ENCODE peak calls at places on chromosomes 13 and 19, in seven cellular contexts. One of them, this sample, is unnamed.

GRCh38 chr19:10007366-10007765 is 2.9 kb downstream of the COL5A3 start:
- DNase-seq in EH: no peak
- DNase-seq in mucosa of descending colon: no peak
- DNase-seq in NCI-H2081 treated with DMSO at 0.1 percent for 48 hours: no peak
- DNase-seq in COR-L47: no peak
- DNase-seq in iPS-NIHi11: no peak
- DNase-seq in H54: no peak
- DNase-seq in this sample: no peak

GRCh38 chr19:48654299-48655059 is 8.5 kb upstream of the CA11 start:
- DNase-seq in COR-L47: peak; percentile 64
- DNase-seq in EH: no peak
- DNase-seq in H54: no peak
- DNase-seq in NCI-H2081 treated with DMSO at 0.1 percent for 48 hours: no peak
- DNase-seq in mucosa of descending colon: no peak
- DNase-seq in iPS-NIHi11: no peak
- DNase-seq in this sample: no peak

GRCh38 chr13:59477011-59477410 is 686.7 kb downstream of the DIAPH3 start:
- DNase-seq in COR-L47: no peak
- DNase-seq in EH: no peak
- DNase-seq in NCI-H2081 treated with DMSO at 0.1 percent for 48 hours: no peak
- DNase-seq in iPS-NIHi11: peak; percentile 43
- DNase-seq in mucosa of descending colon: no peak
- DNase-seq in H54: no peak
- DNase-seq in this sample: no peak

GRCh38 chr13:113855931-113856715 is 7.8 kb downstream of the GAS6 start:
- DNase-seq in NCI-H2081 treated with DMSO at 0.1 percent for 48 hours: no peak
- DNase-seq in iPS-NIHi11: no peak
- DNase-seq in EH: no peak
- DNase-seq in mucosa of descending colon: no peak
- DNase-seq in COR-L47: no peak
- DNase-seq in H54: no peak
- DNase-seq in this sample: peak; percentile 56

GRCh38 chr19:52492991-52493470 is 34.4 kb upstream of the ZNF808 start:
- DNase-seq in COR-L47: no peak
- DNase-seq in NCI-H2081 treated with DMSO at 0.1 percent for 48 hours: no peak
- DNase-seq in iPS-NIHi11: peak; percentile 67
- DNase-seq in EH: no peak
- DNase-seq in H54: no peak
- DNase-seq in mucosa of descending colon: no peak
- DNase-seq in this sample: no peak

GRCh38 chr19:47471733-47472457 is at the start of gene SLC8A2:
- DNase-seq in EH: peak; percentile 79
- DNase-seq in mucosa of descending colon: peak; percentile 65
- DNase-seq in NCI-H2081 treated with DMSO at 0.1 percent for 48 hours: no peak
- DNase-seq in iPS-NIHi11: peak; percentile 98
- DNase-seq in COR-L47: peak; percentile 78
- DNase-seq in H54: peak; percentile 65
- DNase-seq in this sample: peak; percentile 92

GRCh38 chr19:51702754-51703654 is 9.9 kb downstream of the SPACA6 start:
- DNase-seq in H54: no peak
- DNase-seq in iPS-NIHi11: peak; percentile 61
- DNase-seq in COR-L47: no peak
- DNase-seq in NCI-H2081 treated with DMSO at 0.1 percent for 48 hours: no peak
- DNase-seq in EH: no peak
- DNase-seq in mucosa of descending colon: peak; percentile 69
- DNase-seq in this sample: no peak

GRCh38 chr13:36154567-36155231 is 23.5 kb upstream of the DCLK1 start:
- DNase-seq in NCI-H2081 treated with DMSO at 0.1 percent for 48 hours: no peak
- DNase-seq in iPS-NIHi11: peak; percentile 48
- DNase-seq in mucosa of descending colon: no peak
- DNase-seq in EH: peak; percentile 72
- DNase-seq in COR-L47: no peak
- DNase-seq in H54: no peak
- DNase-seq in this sample: no peak

GRCh38 chr13:45352031-45352430 is 11.0 kb upstream of the TPT1 start:
- DNase-seq in NCI-H2081 treated with DMSO at 0.1 percent for 48 hours: no peak
- DNase-seq in COR-L47: no peak
- DNase-seq in mucosa of descending colon: no peak
- DNase-seq in H54: no peak
- DNase-seq in EH: no peak
- DNase-seq in iPS-NIHi11: no peak
- DNase-seq in this sample: no peak

GRCh38 chr19:35048911-35049411 is 7.4 kb downstream of the HPN start:
- DNase-seq in H54: no peak
- DNase-seq in iPS-NIHi11: no peak
- DNase-seq in NCI-H2081 treated with DMSO at 0.1 percent for 48 hours: no peak
- DNase-seq in COR-L47: peak; percentile 76
- DNase-seq in EH: no peak
- DNase-seq in mucosa of descending colon: no peak
- DNase-seq in this sample: no peak

GRCh38 chr19:16197188-16197621 is 506 bp upstream of the AP1M1 start:
- DNase-seq in COR-L47: no peak
- DNase-seq in NCI-H2081 treated with DMSO at 0.1 percent for 48 hours: no peak
- DNase-seq in mucosa of descending colon: no peak
- DNase-seq in H54: peak; percentile 27
- DNase-seq in EH: peak; percentile 96
- DNase-seq in iPS-NIHi11: no peak
- DNase-seq in this sample: no peak

GRCh38 chr13:48783181-48783630 is 129.5 kb downstream of the CYSLTR2 start:
- DNase-seq in iPS-NIHi11: no peak
- DNase-seq in COR-L47: peak; percentile 21
- DNase-seq in H54: no peak
- DNase-seq in EH: peak; percentile 95
- DNase-seq in mucosa of descending colon: peak; percentile 50
- DNase-seq in NCI-H2081 treated with DMSO at 0.1 percent for 48 hours: no peak
- DNase-seq in this sample: no peak

GRCh38 chr13:95226932-95227718 is 74.1 kb downstream of the ABCC4 start:
- DNase-seq in NCI-H2081 treated with DMSO at 0.1 percent for 48 hours: no peak
- DNase-seq in COR-L47: no peak
- DNase-seq in iPS-NIHi11: no peak
- DNase-seq in H54: no peak
- DNase-seq in mucosa of descending colon: no peak
- DNase-seq in EH: no peak
- DNase-seq in this sample: no peak

GRCh38 chr19:46529622-46530451 is 34.2 kb upstream of the PNMA8B start:
- DNase-seq in COR-L47: peak; percentile 20
- DNase-seq in mucosa of descending colon: peak; percentile 79
- DNase-seq in iPS-NIHi11: peak; percentile 83
- DNase-seq in H54: peak; percentile 40
- DNase-seq in NCI-H2081 treated with DMSO at 0.1 percent for 48 hours: no peak
- DNase-seq in EH: peak; percentile 69
- DNase-seq in this sample: no peak

GRCh38 chr19:5225486-5226345 is 114.9 kb downstream of the PTPRS start:
- DNase-seq in H54: no peak
- DNase-seq in COR-L47: peak; percentile 7
- DNase-seq in NCI-H2081 treated with DMSO at 0.1 percent for 48 hours: no peak
- DNase-seq in iPS-NIHi11: peak; percentile 59
- DNase-seq in EH: no peak
- DNase-seq in mucosa of descending colon: no peak
- DNase-seq in this sample: no peak

GRCh38 chr13:20192470-20193141 is at the start of gene GJB2:
- DNase-seq in iPS-NIHi11: peak; percentile 53
- DNase-seq in mucosa of descending colon: peak; percentile 81
- DNase-seq in NCI-H2081 treated with DMSO at 0.1 percent for 48 hours: no peak
- DNase-seq in COR-L47: peak; percentile 10
- DNase-seq in EH: no peak
- DNase-seq in H54: no peak
- DNase-seq in this sample: no peak

GRCh38 chr19:47479701-47480503 is 4.1 kb downstream of the KPTN start:
- DNase-seq in EH: peak; percentile 42
- DNase-seq in NCI-H2081 treated with DMSO at 0.1 percent for 48 hours: no peak
- DNase-seq in H54: no peak
- DNase-seq in mucosa of descending colon: no peak
- DNase-seq in iPS-NIHi11: peak; percentile 88
- DNase-seq in COR-L47: no peak
- DNase-seq in this sample: no peak

GRCh38 chr19:35459414-35460082 is 11.5 kb downstream of the FFAR2 start:
- DNase-seq in NCI-H2081 treated with DMSO at 0.1 percent for 48 hours: no peak
- DNase-seq in H54: no peak
- DNase-seq in COR-L47: no peak
- DNase-seq in EH: no peak
- DNase-seq in iPS-NIHi11: no peak
- DNase-seq in mucosa of descending colon: peak; percentile 51
- DNase-seq in this sample: no peak

GRCh38 chr19:31894451-31894850 is 451.0 kb upstream of the ZNF507 start:
- DNase-seq in EH: no peak
- DNase-seq in mucosa of descending colon: no peak
- DNase-seq in iPS-NIHi11: no peak
- DNase-seq in COR-L47: no peak
- DNase-seq in NCI-H2081 treated with DMSO at 0.1 percent for 48 hours: no peak
- DNase-seq in H54: no peak
- DNase-seq in this sample: no peak

GRCh38 chr19:42555801-42556200 is 27.5 kb upstream of the CEACAM1 start:
- DNase-seq in mucosa of descending colon: no peak
- DNase-seq in COR-L47: no peak
- DNase-seq in iPS-NIHi11: no peak
- DNase-seq in H54: no peak
- DNase-seq in EH: no peak
- DNase-seq in NCI-H2081 treated with DMSO at 0.1 percent for 48 hours: no peak
- DNase-seq in this sample: no peak

GRCh38 chr19:55242517-55242916 is 14.0 kb upstream of the TMEM86B start:
- DNase-seq in NCI-H2081 treated with DMSO at 0.1 percent for 48 hours: no peak
- DNase-seq in COR-L47: no peak
- DNase-seq in mucosa of descending colon: no peak
- DNase-seq in iPS-NIHi11: no peak
- DNase-seq in EH: no peak
- DNase-seq in H54: no peak
- DNase-seq in this sample: no peak

GRCh38 chr13:90107658-90108057 is 1239.8 kb upstream of the MIR17HG start:
- DNase-seq in EH: no peak
- DNase-seq in NCI-H2081 treated with DMSO at 0.1 percent for 48 hours: no peak
- DNase-seq in COR-L47: no peak
- DNase-seq in iPS-NIHi11: no peak
- DNase-seq in H54: no peak
- DNase-seq in mucosa of descending colon: peak; percentile 25
- DNase-seq in this sample: no peak

GRCh38 chr19:5131866-5132561 is 163.1 kb downstream of the KDM4B start:
- DNase-seq in iPS-NIHi11: peak; percentile 61
- DNase-seq in H54: no peak
- DNase-seq in COR-L47: no peak
- DNase-seq in NCI-H2081 treated with DMSO at 0.1 percent for 48 hours: no peak
- DNase-seq in EH: no peak
- DNase-seq in mucosa of descending colon: no peak
- DNase-seq in this sample: no peak

GRCh38 chr13:110942248-110942981 is 27.5 kb upstream of the ANKRD10 start:
- DNase-seq in iPS-NIHi11: no peak
- DNase-seq in EH: no peak
- DNase-seq in H54: no peak
- DNase-seq in COR-L47: no peak
- DNase-seq in NCI-H2081 treated with DMSO at 0.1 percent for 48 hours: no peak
- DNase-seq in mucosa of descending colon: no peak
- DNase-seq in this sample: no peak

GRCh38 chr19:31104451-31104850 is 244.8 kb downstream of the TSHZ3 start:
- DNase-seq in NCI-H2081 treated with DMSO at 0.1 percent for 48 hours: no peak
- DNase-seq in EH: no peak
- DNase-seq in mucosa of descending colon: no peak
- DNase-seq in iPS-NIHi11: no peak
- DNase-seq in H54: no peak
- DNase-seq in COR-L47: no peak
- DNase-seq in this sample: no peak

GRCh38 chr19:801861-802496 is 4.7 kb downstream of the PTBP1 start:
- DNase-seq in COR-L47: no peak
- DNase-seq in EH: peak; percentile 37
- DNase-seq in NCI-H2081 treated with DMSO at 0.1 percent for 48 hours: no peak
- DNase-seq in H54: no peak
- DNase-seq in iPS-NIHi11: no peak
- DNase-seq in mucosa of descending colon: peak; percentile 35
- DNase-seq in this sample: no peak

GRCh38 chr19:9945319-9945966 is 9.1 kb upstream of the OLFM2 start:
- DNase-seq in NCI-H2081 treated with DMSO at 0.1 percent for 48 hours: no peak
- DNase-seq in iPS-NIHi11: no peak
- DNase-seq in COR-L47: no peak
- DNase-seq in H54: peak; percentile 67
- DNase-seq in EH: peak; percentile 100
- DNase-seq in mucosa of descending colon: peak; percentile 63
- DNase-seq in this sample: peak; percentile 79

GRCh38 chr13:85631801-85632200 is 167.4 kb downstream of the SLITRK6 start:
- DNase-seq in H54: no peak
- DNase-seq in COR-L47: no peak
- DNase-seq in mucosa of descending colon: no peak
- DNase-seq in NCI-H2081 treated with DMSO at 0.1 percent for 48 hours: no peak
- DNase-seq in iPS-NIHi11: no peak
- DNase-seq in EH: peak; percentile 63
- DNase-seq in this sample: no peak

GRCh38 chr19:43532571-43532961 is 422 bp upstream of the ZNF575 start:
- DNase-seq in EH: no peak
- DNase-seq in NCI-H2081 treated with DMSO at 0.1 percent for 48 hours: no peak
- DNase-seq in H54: peak; percentile 64
- DNase-seq in COR-L47: no peak
- DNase-seq in mucosa of descending colon: peak; percentile 81
- DNase-seq in iPS-NIHi11: no peak
- DNase-seq in this sample: no peak